ENCODE peak calls at places on chromosomes 6 and 20, in nine cellular contexts. H, O, F, J, P, V, L, X and W are unnamed samples.

GRCh38 chr6:47922391-47922790 is 140.6 kb downstream of the OPN5 start:
- DNase-seq in H (no peak), O (no peak), F (no peak), J (no peak), P (no peak), V (no peak), L (no peak), X (no peak), W (no peak)

GRCh38 chr20:21554376-21554890 is 40.6 kb upstream of the NKX2-2 start:
- DNase-seq in H (no peak), O (no peak), F (no peak), J (no peak), P (no peak), V (no peak), L (no peak), X (no peak), W (no peak)

GRCh38 chr6:166769648-166770047 is 142.6 kb upstream of the RPS6KA2 start:
- DNase-seq in H (no peak), O (no peak), F (no peak), J (no peak), P (no peak), V (no peak), L (no peak), X (no peak), W (no peak)

GRCh38 chr6:38497546-38497945 is 142.2 kb downstream of the BTBD9 start:
- DNase-seq in H (no peak), O (no peak), F (no peak), J (no peak), P (no peak), V (no peak), L (no peak), X (no peak), W (no peak)

GRCh38 chr6:134750669-134751068 is 199.2 kb downstream of the ALDH8A1 start:
- DNase-seq in H (no peak), O (no peak), F (no peak), J (no peak), P (peak), V (no peak), L (no peak), X (no peak), W (no peak)

GRCh38 chr6:45642331-45643126 is 264.8 kb upstream of the SUPT3H start:
- DNase-seq in H (no peak), O (no peak), F (no peak), J (no peak), P (no peak), V (no peak), L (no peak), X (no peak), W (no peak)

GRCh38 chr6:159602370-159603185 is 90.5 kb downstream of the SOD2 start:
- DNase-seq in H (no peak), O (no peak), F (no peak), J (no peak), P (no peak), V (no peak), L (no peak), X (no peak), W (no peak)

GRCh38 chr6:137087902-137088301 is 43.1 kb upstream of the IL20RA start:
- DNase-seq in H (no peak), O (no peak), F (no peak), J (no peak), P (no peak), V (no peak), L (no peak), X (no peak), W (no peak)

GRCh38 chr6:37860226-37860839 is 40.8 kb downstream of the ZFAND3 start:
- DNase-seq in H (no peak), O (peak), F (no peak), J (no peak), P (peak), V (no peak), L (no peak), X (no peak), W (peak)

GRCh38 chr6:83868639-83869038 is 9.2 kb downstream of the CYB5R4 start:
- DNase-seq in H (no peak), O (no peak), F (no peak), J (no peak), P (peak), V (no peak), L (no peak), X (no peak), W (no peak)

GRCh38 chr6:46790359-46790874 is 2.8 kb upstream of the MEP1A start:
- DNase-seq in H (no peak), O (no peak), F (no peak), J (no peak), P (no peak), V (no peak), L (no peak), X (no peak), W (no peak)

GRCh38 chr6:152316024-152316423 is 321.1 kb downstream of the SYNE1 start:
- DNase-seq in H (no peak), O (no peak), F (no peak), J (peak), P (peak), V (peak), L (no peak), X (no peak), W (no peak)

GRCh38 chr6:91731939-91732338 is 1145.1 kb upstream of the MAP3K7 start:
- DNase-seq in H (no peak), O (no peak), F (no peak), J (no peak), P (no peak), V (no peak), L (no peak), X (no peak), W (no peak)

GRCh38 chr20:45405566-45406259 is 2.4 kb upstream of the DBNDD2 start:
- DNase-seq in H (peak), O (no peak), F (no peak), J (no peak), P (no peak), V (no peak), L (no peak), X (peak), W (no peak)

GRCh38 chr6:166575190-166575589 is 11.3 kb downstream of the RAMACL start:
- DNase-seq in H (peak), O (no peak), F (no peak), J (peak), P (no peak), V (peak), L (no peak), X (peak), W (no peak)

GRCh38 chr6:10149603-10150002 is 265.3 kb downstream of the TFAP2A start:
- DNase-seq in H (no peak), O (no peak), F (no peak), J (no peak), P (no peak), V (no peak), L (no peak), X (no peak), W (no peak)

GRCh38 chr6:157944983-157945931 is 36.4 kb upstream of the SYNJ2 start:
- DNase-seq in H (no peak), O (no peak), F (no peak), J (no peak), P (peak), V (no peak), L (no peak), X (no peak), W (peak)

GRCh38 chr6:74912234-74912633 is 293.6 kb downstream of the COL12A1 start:
- DNase-seq in H (no peak), O (no peak), F (no peak), J (no peak), P (peak), V (no peak), L (no peak), X (no peak), W (no peak)

GRCh38 chr20:52083627-52084232 is 107.8 kb downstream of the ZFP64 start:
- DNase-seq in H (peak), O (peak), F (no peak), J (peak), P (peak), V (no peak), L (no peak), X (peak), W (peak)

GRCh38 chr6:53707108-53707897 is 41.7 kb upstream of the KLHL31 start:
- DNase-seq in H (no peak), O (no peak), F (no peak), J (no peak), P (peak), V (no peak), L (no peak), X (no peak), W (no peak)

GRCh38 chr6:75590370-75590769 is 11.3 kb upstream of the SENP6 start:
- DNase-seq in H (no peak), O (no peak), F (no peak), J (no peak), P (no peak), V (no peak), L (no peak), X (no peak), W (no peak)

GRCh38 chr6:90068264-90068663 is 174.0 kb downstream of the GJA10 start:
- DNase-seq in H (no peak), O (peak), F (no peak), J (no peak), P (peak), V (no peak), L (no peak), X (no peak), W (no peak)

GRCh38 chr6:143744593-143745151 is 66.9 kb downstream of the PHACTR2 start:
- DNase-seq in H (no peak), O (peak), F (no peak), J (no peak), P (peak), V (no peak), L (no peak), X (no peak), W (no peak)

GRCh38 chr20:33915726-33916331 is 77.9 kb upstream of the RALY start:
- DNase-seq in H (peak), O (peak), F (peak), J (no peak), P (no peak), V (peak), L (no peak), X (no peak), W (peak)

GRCh38 chr6:169452117-169452868 is 198.6 kb upstream of the THBS2 start:
- DNase-seq in H (peak), O (peak), F (no peak), J (peak), P (peak), V (peak), L (peak), X (peak), W (no peak)

GRCh38 chr6:14692208-14692607 is 553.7 kb upstream of the JARID2 start:
- DNase-seq in H (no peak), O (no peak), F (no peak), J (no peak), P (no peak), V (no peak), L (no peak), X (no peak), W (no peak)

GRCh38 chr20:46220808-46221207 is 87.5 kb downstream of the CDH22 start:
- DNase-seq in H (no peak), O (peak), F (no peak), J (no peak), P (no peak), V (peak), L (no peak), X (no peak), W (no peak)

GRCh38 chr20:56595746-56596478 is 33.2 kb upstream of the TFAP2C start:
- DNase-seq in H (no peak), O (no peak), F (no peak), J (no peak), P (no peak), V (no peak), L (no peak), X (no peak), W (no peak)

GRCh38 chr6:52390361-52390727 is 28.4 kb downstream of the PAQR8 start:
- DNase-seq in H (no peak), O (peak), F (no peak), J (no peak), P (peak), V (no peak), L (no peak), X (no peak), W (no peak)

GRCh38 chr20:37336369-37337207 is 9.4 kb upstream of the SRC start:
- DNase-seq in H (peak), O (no peak), F (no peak), J (peak), P (peak), V (peak), L (no peak), X (peak), W (no peak)

GRCh38 chr20:34037121-34037520 is 43.4 kb downstream of the RALY start:
- DNase-seq in H (no peak), O (no peak), F (no peak), J (no peak), P (no peak), V (no peak), L (no peak), X (no peak), W (peak)

GRCh38 chr6:125953502-125953875 is 3.1 kb upstream of the HINT3 start:
- DNase-seq in H (no peak), O (no peak), F (no peak), J (no peak), P (no peak), V (no peak), L (no peak), X (no peak), W (no peak)

GRCh38 chr6:55955684-55956083 is 80.3 kb upstream of the BMP5 start:
- DNase-seq in H (no peak), O (no peak), F (no peak), J (no peak), P (no peak), V (no peak), L (no peak), X (no peak), W (no peak)

GRCh38 chr6:43666181-43666920 is 21.2 kb downstream of the MRPS18A start:
- DNase-seq in H (no peak), O (no peak), F (no peak), J (no peak), P (no peak), V (peak), L (no peak), X (no peak), W (no peak)

GRCh38 chr6:43669922-43670622 is 17.5 kb downstream of the MRPS18A start:
- DNase-seq in H (no peak), O (no peak), F (no peak), J (no peak), P (no peak), V (peak), L (no peak), X (peak), W (no peak)

GRCh38 chr6:43669050-43669921 is 18.3 kb downstream of the MRPS18A start:
- DNase-seq in H (peak), O (no peak), F (no peak), J (no peak), P (peak), V (peak), L (no peak), X (peak), W (no peak)

GRCh38 chr6:43667245-43668150 is 20.1 kb downstream of the MRPS18A start:
- DNase-seq in H (peak), O (peak), F (peak), J (peak), P (peak), V (peak), L (peak), X (peak), W (peak)

GRCh38 chr6:43668151-43669028 is 19.2 kb downstream of the MRPS18A start:
- DNase-seq in H (no peak), O (peak), F (peak), J (peak), P (peak), V (peak), L (peak), X (peak), W (peak)
- TF ChIP-seq POLR2A in H (no peak), O (no peak), F (no peak), J (no peak), P (peak), V (peak), L (no peak), X (no peak), W (peak)

GRCh38 chr6:148419430-148419829 is 76.8 kb downstream of the SASH1 start:
- DNase-seq in H (no peak), O (no peak), F (no peak), J (no peak), P (no peak), V (no peak), L (no peak), X (no peak), W (no peak)
- TF ChIP-seq POLR2A in H (no peak), O (no peak), F (no peak), J (no peak), P (no peak), V (no peak), L (no peak), X (no peak), W (no peak)

GRCh38 chr20:57709823-57710799 is at the start of gene PMEPA1:
- DNase-seq in H (peak), O (peak), F (peak), J (peak), P (peak), V (peak), L (peak), X (peak), W (peak)
- TF ChIP-seq POLR2A in H (peak), O (no peak), F (peak), J (no peak), P (peak), V (peak), L (peak), X (peak), W (no peak)

GRCh38 chr6:151240036-151240685 is 394 bp downstream of the AKAP12 start:
- DNase-seq in H (peak), O (peak), F (peak), J (peak), P (peak), V (peak), L (no peak), X (peak), W (peak)
- TF ChIP-seq POLR2A in H (peak), O (peak), F (no peak), J (no peak), P (peak), V (peak), L (peak), X (peak), W (peak)

GRCh38 chr20:47358672-47359532 is 2.4 kb upstream of the ZMYND8 start:
- DNase-seq in H (peak), O (peak), F (peak), J (peak), P (peak), V (peak), L (peak), X (peak), W (peak)

GRCh38 chr20:47359533-47360206 is 3.2 kb upstream of the ZMYND8 start:
- DNase-seq in H (no peak), O (no peak), F (no peak), J (no peak), P (no peak), V (peak), L (no peak), X (no peak), W (peak)

GRCh38 chr20:47360207-47360488 is 3.6 kb upstream of the ZMYND8 start:
- DNase-seq in H (peak), O (no peak), F (no peak), J (peak), P (peak), V (peak), L (peak), X (no peak), W (peak)

GRCh38 chr20:47361268-47361665 is 4.8 kb upstream of the ZMYND8 start:
- DNase-seq in H (peak), O (no peak), F (no peak), J (no peak), P (no peak), V (no peak), L (no peak), X (no peak), W (peak)

GRCh38 chr20:47360489-47361267 is 4.2 kb upstream of the ZMYND8 start:
- DNase-seq in H (peak), O (peak), F (peak), J (peak), P (peak), V (peak), L (peak), X (peak), W (peak)
- TF ChIP-seq POLR2A in H (peak), O (peak), F (peak), J (no peak), P (peak), V (peak), L (peak), X (peak), W (peak)

GRCh38 chr6:163413345-163414116 is 987 bp upstream of the QKI start:
- DNase-seq in H (peak), O (peak), F (peak), J (peak), P (peak), V (peak), L (peak), X (peak), W (peak)

GRCh38 chr6:163414117-163414366 is 476 bp upstream of the QKI start:
- DNase-seq in H (no peak), O (no peak), F (no peak), J (no peak), P (no peak), V (no peak), L (no peak), X (no peak), W (no peak)

GRCh38 chr6:163415620-163416379 is 1.3 kb downstream of the QKI start:
- DNase-seq in H (peak), O (no peak), F (no peak), J (peak), P (peak), V (peak), L (no peak), X (peak), W (peak)

GRCh38 chr6:163415176-163415619 is 680 bp downstream of the QKI start:
- DNase-seq in H (peak), O (no peak), F (no peak), J (no peak), P (no peak), V (no peak), L (no peak), X (peak), W (peak)

DNA sequence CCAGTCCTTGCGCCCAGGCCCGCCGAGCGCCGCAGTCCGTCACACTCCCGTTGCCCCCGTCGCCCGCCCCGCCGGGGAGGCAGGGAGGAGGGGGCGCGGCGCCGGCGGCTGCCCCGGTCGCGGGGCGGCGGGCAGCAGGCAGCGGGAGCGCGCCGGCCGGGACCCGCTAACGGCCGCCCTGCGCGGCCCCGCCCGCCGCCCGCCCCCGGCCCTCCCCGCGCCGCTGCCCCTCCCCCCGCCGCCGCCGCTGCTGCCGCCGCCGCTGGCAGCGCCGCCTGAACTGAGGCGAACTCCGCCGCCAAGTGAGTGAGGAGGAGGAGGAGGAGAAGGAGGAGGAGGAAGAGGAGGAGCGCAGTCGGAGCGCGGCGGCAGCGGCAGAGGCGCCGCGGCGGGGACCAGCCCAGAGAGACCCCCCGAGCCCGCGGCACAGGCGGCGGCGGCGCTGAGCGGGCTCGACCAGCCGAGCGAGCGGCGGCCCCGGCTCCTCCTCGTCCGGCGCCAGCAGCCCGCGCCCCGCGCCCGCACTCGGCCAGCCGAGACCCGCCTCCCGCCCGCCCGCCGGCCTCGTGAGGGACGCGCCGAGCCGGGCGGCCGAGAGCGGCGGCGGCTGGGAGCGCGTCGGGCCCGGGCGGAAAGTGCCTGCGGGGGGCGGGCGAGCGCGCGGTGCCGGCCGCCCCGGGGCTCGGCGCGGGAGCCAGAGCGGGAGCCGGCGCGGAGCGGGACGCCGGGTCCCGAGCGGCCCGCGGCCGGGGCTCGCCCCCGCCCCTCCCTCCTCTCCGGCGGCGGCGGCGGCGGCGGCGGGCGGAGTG is at the start of gene QKI:
- DNase-seq in H (peak), O (no peak), F (peak), J (peak), P (peak), V (peak), L (peak), X (peak), W (peak)
- TF ChIP-seq POLR2A in H (peak), O (no peak), F (peak), J (peak), P (no peak), V (peak), L (no peak), X (peak), W (no peak)

GRCh38 chr6:319177-320131 is 27.2 kb downstream of the DUSP22 start:
- DNase-seq in H (no peak), O (no peak), F (no peak), J (no peak), P (no peak), V (no peak), L (no peak), X (no peak), W (no peak)

GRCh38 chr6:320351-321157 is 28.3 kb downstream of the DUSP22 start:
- DNase-seq in H (no peak), O (no peak), F (no peak), J (no peak), P (no peak), V (no peak), L (no peak), X (no peak), W (no peak)

GRCh38 chr6:322940-323729 is 30.8 kb downstream of the DUSP22 start:
- DNase-seq in H (no peak), O (no peak), F (no peak), J (no peak), P (no peak), V (no peak), L (no peak), X (no peak), W (no peak)

GRCh38 chr6:322205-322930 is 30.1 kb downstream of the DUSP22 start:
- DNase-seq in H (no peak), O (no peak), F (no peak), J (no peak), P (no peak), V (no peak), L (no peak), X (no peak), W (no peak)

GRCh38 chr6:321158-321438 is 28.8 kb downstream of the DUSP22 start:
- DNase-seq in H (no peak), O (no peak), F (no peak), J (no peak), P (no peak), V (no peak), L (no peak), X (no peak), W (no peak)
- TF ChIP-seq POLR2A in H (no peak), O (no peak), F (no peak), J (no peak), P (no peak), V (no peak), L (no peak), X (no peak), W (no peak)

GRCh38 chr6:30877419-30878262 is 6.7 kb upstream of the DDR1 start:
- DNase-seq in H (peak), O (peak), F (peak), J (peak), P (peak), V (peak), L (peak), X (peak), W (peak)
- TF ChIP-seq POLR2A in H (no peak), O (no peak), F (peak), J (no peak), P (no peak), V (peak), L (no peak), X (no peak), W (no peak)